ENCODE peak calls at places on chromosomes 7 and 10, in eight cellular contexts. One of them, this sample, is unnamed. For H3K4me1, the result is how much of the 10 kb centered on the place peaks cover.

GRCh38 chr7:7639847-7640220 is 718 bp upstream of the UMAD1 start:
- DNase-seq in CD8-positive, alpha-beta T cell: peak
- DNase-seq in lung: no peak
- DNase-seq in transverse colon: peak
- DNase-seq in HepG2: peak
- DNase-seq in kidney: no peak
- DNase-seq in colonic mucosa: peak
- DNase-seq in mammary epithelial cell: no peak
- DNase-seq in this sample: no peak

GRCh38 chr10:6382081-6382480 is 179.3 kb downstream of the PFKFB3 start:
- DNase-seq in CD8-positive, alpha-beta T cell: no peak
- DNase-seq in lung: no peak
- DNase-seq in transverse colon: peak
- DNase-seq in HepG2: no peak
- DNase-seq in kidney: no peak
- DNase-seq in colonic mucosa: no peak
- DNase-seq in mammary epithelial cell: no peak
- DNase-seq in this sample: no peak

GRCh38 chr7:157558061-157558460 is 221.3 kb downstream of the DNAJB6 start:
- DNase-seq in CD8-positive, alpha-beta T cell: no peak
- DNase-seq in lung: no peak
- DNase-seq in transverse colon: no peak
- DNase-seq in HepG2: no peak
- DNase-seq in kidney: peak
- DNase-seq in colonic mucosa: no peak
- DNase-seq in mammary epithelial cell: no peak
- DNase-seq in this sample: no peak

GRCh38 chr7:106480616-106481031 is 180.3 kb downstream of the CCDC71L start:
- DNase-seq in CD8-positive, alpha-beta T cell: no peak
- DNase-seq in lung: no peak
- DNase-seq in transverse colon: no peak
- DNase-seq in HepG2: no peak
- DNase-seq in kidney: no peak
- DNase-seq in colonic mucosa: no peak
- DNase-seq in mammary epithelial cell: no peak
- DNase-seq in this sample: no peak

GRCh38 chr10:96890172-96890513 is 58.0 kb downstream of the LCOR start:
- DNase-seq in CD8-positive, alpha-beta T cell: no peak
- DNase-seq in lung: no peak
- DNase-seq in transverse colon: no peak
- DNase-seq in HepG2: peak
- DNase-seq in kidney: no peak
- DNase-seq in colonic mucosa: no peak
- DNase-seq in mammary epithelial cell: peak
- DNase-seq in this sample: no peak

GRCh38 chr10:114337510-114338462 is 66.5 kb downstream of the AFAP1L2 start:
- DNase-seq in CD8-positive, alpha-beta T cell: no peak
- DNase-seq in lung: no peak
- DNase-seq in transverse colon: no peak
- DNase-seq in HepG2: no peak
- DNase-seq in kidney: no peak
- DNase-seq in colonic mucosa: no peak
- DNase-seq in mammary epithelial cell: no peak
- DNase-seq in this sample: no peak

GRCh38 chr10:35643976-35644799 is 2.1 kb upstream of the FZD8 start:
- DNase-seq in CD8-positive, alpha-beta T cell: no peak
- DNase-seq in lung: no peak
- DNase-seq in transverse colon: peak
- DNase-seq in HepG2: no peak
- DNase-seq in kidney: no peak
- DNase-seq in colonic mucosa: peak
- DNase-seq in mammary epithelial cell: no peak
- DNase-seq in this sample: peak

GRCh38 chr7:2658941-2659340 is 27.2 kb downstream of the TTYH3 start:
- DNase-seq in CD8-positive, alpha-beta T cell: no peak
- DNase-seq in lung: no peak
- DNase-seq in transverse colon: no peak
- DNase-seq in HepG2: no peak
- DNase-seq in kidney: peak
- DNase-seq in colonic mucosa: no peak
- DNase-seq in mammary epithelial cell: no peak
- DNase-seq in this sample: no peak

GRCh38 chr10:111934926-111935325 is 248.6 kb downstream of the GPAM start:
- DNase-seq in CD8-positive, alpha-beta T cell: no peak
- DNase-seq in lung: no peak
- DNase-seq in transverse colon: no peak
- DNase-seq in HepG2: no peak
- DNase-seq in kidney: no peak
- DNase-seq in colonic mucosa: no peak
- DNase-seq in mammary epithelial cell: no peak
- DNase-seq in this sample: no peak

GRCh38 chr7:27693794-27694193 is 31.1 kb upstream of the HIBADH start:
- DNase-seq in CD8-positive, alpha-beta T cell: no peak
- DNase-seq in lung: no peak
- DNase-seq in transverse colon: no peak
- DNase-seq in HepG2: peak
- DNase-seq in kidney: no peak
- DNase-seq in colonic mucosa: no peak
- DNase-seq in mammary epithelial cell: no peak
- DNase-seq in this sample: no peak

GRCh38 chr10:73785721-73786511 is 510 bp downstream of the ZSWIM8 start:
- DNase-seq in CD8-positive, alpha-beta T cell: peak
- DNase-seq in lung: peak
- DNase-seq in transverse colon: peak
- DNase-seq in HepG2: no peak
- DNase-seq in kidney: peak
- DNase-seq in colonic mucosa: peak
- DNase-seq in mammary epithelial cell: peak
- DNase-seq in this sample: peak

GRCh38 chr10:43237128-43237527 is 29.7 kb downstream of the RASGEF1A start:
- DNase-seq in CD8-positive, alpha-beta T cell: no peak
- DNase-seq in lung: no peak
- DNase-seq in transverse colon: peak
- DNase-seq in HepG2: no peak
- DNase-seq in kidney: peak
- DNase-seq in colonic mucosa: no peak
- DNase-seq in mammary epithelial cell: no peak
- DNase-seq in this sample: peak

GRCh38 chr7:7720193-7720592 is 1.8 kb upstream of the RPA3 start:
- DNase-seq in CD8-positive, alpha-beta T cell: no peak
- DNase-seq in lung: no peak
- DNase-seq in transverse colon: no peak
- DNase-seq in HepG2: no peak
- DNase-seq in kidney: no peak
- DNase-seq in colonic mucosa: no peak
- DNase-seq in mammary epithelial cell: no peak
- DNase-seq in this sample: no peak

GRCh38 chr10:118106426-118106825 is 59.7 kb upstream of the RAB11FIP2 start:
- DNase-seq in CD8-positive, alpha-beta T cell: no peak
- DNase-seq in lung: no peak
- DNase-seq in transverse colon: no peak
- DNase-seq in HepG2: peak
- DNase-seq in kidney: no peak
- DNase-seq in colonic mucosa: peak
- DNase-seq in mammary epithelial cell: peak
- DNase-seq in this sample: no peak

GRCh38 chr10:30037620-30038336 is 21.6 kb downstream of the JCAD start:
- DNase-seq in CD8-positive, alpha-beta T cell: no peak
- DNase-seq in lung: no peak
- DNase-seq in transverse colon: no peak
- DNase-seq in HepG2: no peak
- DNase-seq in kidney: no peak
- DNase-seq in colonic mucosa: no peak
- DNase-seq in mammary epithelial cell: no peak
- DNase-seq in this sample: no peak

GRCh38 chr10:30039988-30040387 is 19.4 kb downstream of the JCAD start:
- DNase-seq in CD8-positive, alpha-beta T cell: no peak
- DNase-seq in lung: no peak
- DNase-seq in transverse colon: no peak
- DNase-seq in HepG2: no peak
- DNase-seq in kidney: no peak
- DNase-seq in colonic mucosa: no peak
- DNase-seq in mammary epithelial cell: no peak
- DNase-seq in this sample: peak

GRCh38 chr10:30038961-30039536 is 20.3 kb downstream of the JCAD start:
- DNase-seq in CD8-positive, alpha-beta T cell: no peak
- DNase-seq in lung: no peak
- DNase-seq in transverse colon: no peak
- DNase-seq in HepG2: no peak
- DNase-seq in kidney: no peak
- DNase-seq in colonic mucosa: no peak
- DNase-seq in mammary epithelial cell: no peak
- DNase-seq in this sample: no peak

GRCh38 chr10:30040597-30040996 is 18.8 kb downstream of the JCAD start:
- DNase-seq in CD8-positive, alpha-beta T cell: no peak
- DNase-seq in lung: no peak
- DNase-seq in transverse colon: no peak
- DNase-seq in HepG2: no peak
- DNase-seq in kidney: no peak
- DNase-seq in colonic mucosa: no peak
- DNase-seq in mammary epithelial cell: no peak
- DNase-seq in this sample: no peak

GRCh38 chr10:30039567-30039966 is 19.8 kb downstream of the JCAD start:
- DNase-seq in CD8-positive, alpha-beta T cell: no peak
- DNase-seq in lung: no peak
- DNase-seq in transverse colon: no peak
- DNase-seq in HepG2: no peak
- DNase-seq in kidney: no peak
- DNase-seq in colonic mucosa: no peak
- DNase-seq in mammary epithelial cell: no peak
- DNase-seq in this sample: no peak
- H3K4me1 ChIP-seq in CD8-positive, alpha-beta T cell: under half
- H3K4me1 ChIP-seq in lung: under half
- H3K4me1 ChIP-seq in transverse colon: under half
- H3K4me1 ChIP-seq in HepG2: under half
- H3K4me1 ChIP-seq in kidney: under half
- H3K4me1 ChIP-seq in colonic mucosa: under half
- H3K4me1 ChIP-seq in mammary epithelial cell: under half
- H3K4me1 ChIP-seq in this sample: under half

DNA sequence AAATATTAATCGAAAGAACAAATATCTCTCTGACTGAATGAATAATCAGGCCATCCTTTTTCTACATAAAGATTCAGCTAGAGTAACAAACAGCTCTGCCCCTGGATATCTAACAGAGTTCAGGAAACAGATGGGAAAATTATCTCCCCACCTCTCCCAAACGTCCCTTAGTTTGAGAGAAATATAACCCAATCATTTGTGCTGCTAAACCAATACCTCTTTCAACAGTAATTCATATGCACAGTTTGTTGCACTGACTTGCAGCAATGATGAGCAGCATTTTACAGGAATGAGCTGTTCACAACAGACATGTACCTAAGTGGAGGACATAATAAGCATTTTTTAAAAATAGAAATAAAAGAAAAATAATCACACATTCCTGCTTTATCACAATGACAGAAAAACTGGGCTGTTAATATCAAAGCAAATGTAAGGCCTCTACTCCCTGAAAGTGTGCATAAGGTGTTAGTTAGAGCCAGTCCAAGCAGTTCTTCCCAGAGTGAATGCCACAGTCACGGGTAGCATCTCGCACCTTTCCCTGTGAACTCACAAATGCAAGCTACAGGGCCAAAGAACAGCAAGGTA is 2.3 kb downstream of the CREB3L2 start:
- DNase-seq in CD8-positive, alpha-beta T cell: no peak
- DNase-seq in lung: no peak
- DNase-seq in transverse colon: no peak
- DNase-seq in HepG2: no peak
- DNase-seq in kidney: no peak
- DNase-seq in colonic mucosa: no peak
- DNase-seq in mammary epithelial cell: peak
- DNase-seq in this sample: no peak
- H3K27ac ChIP-seq in CD8-positive, alpha-beta T cell: no peak
- H3K27ac ChIP-seq in lung: no peak
- H3K27ac ChIP-seq in transverse colon: peak
- H3K27ac ChIP-seq in HepG2: peak
- H3K27ac ChIP-seq in kidney: peak
- H3K27ac ChIP-seq in colonic mucosa: peak
- H3K27ac ChIP-seq in mammary epithelial cell: peak
- H3K27ac ChIP-seq in this sample: peak

DNA sequence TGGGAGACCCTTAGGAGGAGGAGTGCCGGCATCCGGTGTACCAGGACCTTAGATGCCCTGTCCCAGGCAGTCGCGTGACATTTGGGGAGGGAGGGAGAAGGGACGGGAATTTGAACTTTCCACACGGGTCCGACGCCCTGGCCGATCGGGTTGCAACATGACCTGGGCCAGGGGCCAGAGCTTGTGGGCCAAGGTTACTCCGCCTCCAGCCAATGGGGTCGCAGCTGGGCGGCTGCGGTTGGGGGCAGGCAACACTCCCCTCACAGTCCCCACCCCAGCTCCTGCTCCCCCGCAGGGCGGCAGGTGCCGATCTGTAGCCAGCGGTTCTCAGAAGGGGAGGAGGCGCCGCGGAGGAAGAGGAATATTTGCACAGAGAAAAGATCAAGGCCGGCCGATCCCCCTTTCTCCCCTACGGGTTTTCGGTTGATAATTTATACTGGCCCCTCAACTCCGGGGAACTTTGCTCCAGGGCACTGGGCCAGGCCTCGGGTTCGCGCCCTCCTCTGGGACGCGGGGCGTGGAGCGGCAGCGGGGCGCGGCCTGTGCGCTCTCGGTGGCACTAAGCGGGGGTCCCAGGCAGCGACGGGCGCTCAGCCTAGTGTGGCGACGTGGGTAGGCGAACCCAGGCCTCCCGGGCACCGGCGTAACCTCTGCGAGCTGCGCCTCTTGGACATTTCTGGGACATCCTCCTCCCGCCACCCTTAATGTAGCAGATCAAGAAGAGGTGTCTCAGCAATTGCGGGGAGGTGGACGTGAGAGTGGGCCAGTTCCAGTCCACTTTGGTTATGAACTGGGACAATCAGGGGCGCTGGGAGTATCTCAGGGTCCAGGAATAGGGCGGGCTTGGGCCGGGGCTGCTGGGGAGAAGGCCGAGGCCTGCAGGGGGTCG is 1.2 kb downstream of the MLXIPL start:
- DNase-seq in CD8-positive, alpha-beta T cell: no peak
- DNase-seq in lung: peak
- DNase-seq in transverse colon: peak
- DNase-seq in HepG2: peak
- DNase-seq in kidney: no peak
- DNase-seq in colonic mucosa: peak
- DNase-seq in mammary epithelial cell: no peak
- DNase-seq in this sample: no peak
- H3K4me3 ChIP-seq in CD8-positive, alpha-beta T cell: no peak
- H3K4me3 ChIP-seq in lung: peak
- H3K4me3 ChIP-seq in transverse colon: no peak
- H3K4me3 ChIP-seq in HepG2: peak
- H3K4me3 ChIP-seq in kidney: peak
- H3K4me3 ChIP-seq in colonic mucosa: peak
- H3K4me3 ChIP-seq in mammary epithelial cell: no peak
- H3K4me3 ChIP-seq in this sample: no peak

DNA sequence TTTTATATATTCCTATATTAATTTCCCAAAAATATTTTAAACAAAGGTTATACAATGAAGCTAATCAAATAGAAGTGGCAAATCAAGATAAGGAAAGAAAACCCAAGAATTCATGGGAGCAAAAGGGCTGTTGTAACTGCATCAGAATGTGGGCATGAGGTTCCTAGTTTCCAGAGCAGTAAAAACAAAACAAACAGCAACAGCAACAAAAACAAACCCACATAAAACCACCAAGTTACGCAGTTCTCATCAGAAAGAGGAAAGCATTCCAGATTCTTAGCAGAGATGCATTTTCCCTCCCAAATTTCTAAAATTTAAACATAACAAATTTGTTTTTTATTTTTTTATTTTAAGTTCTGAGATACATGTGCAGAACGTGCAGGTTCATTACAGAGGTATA is 34.8 kb upstream of the MSMB start:
- DNase-seq in CD8-positive, alpha-beta T cell: no peak
- DNase-seq in lung: no peak
- DNase-seq in transverse colon: no peak
- DNase-seq in HepG2: no peak
- DNase-seq in kidney: no peak
- DNase-seq in colonic mucosa: no peak
- DNase-seq in mammary epithelial cell: no peak
- DNase-seq in this sample: no peak
- H3K4me1 ChIP-seq in CD8-positive, alpha-beta T cell: under half
- H3K4me1 ChIP-seq in lung: under half
- H3K4me1 ChIP-seq in transverse colon: under half
- H3K4me1 ChIP-seq in HepG2: under half
- H3K4me1 ChIP-seq in kidney: under half
- H3K4me1 ChIP-seq in colonic mucosa: under half
- H3K4me1 ChIP-seq in mammary epithelial cell: under half
- H3K4me1 ChIP-seq in this sample: under half

This sample was measured in heart left ventricle.